ENCODE peak calls at places on chromosomes 16 and 17, in five cellular contexts. One of them, this sample, is unnamed.
A peak's percentile ranks its signal among the peaks of the same experiment; 100 is the strongest.

GRCh38 chr17:58321571-58322525 is 6.7 kb downstream of the TSPOAP1 start:
- DNase-seq in kidney: peak; percentile 56
- DNase-seq in AG04450: no peak
- DNase-seq in AG08395: no peak
- DNase-seq in ACHN: no peak
- DNase-seq in this sample: no peak

GRCh38 chr17:2704031-2704889 is 7.3 kb downstream of the CLUH start:
- DNase-seq in kidney: peak; percentile 74
- DNase-seq in AG04450: no peak
- DNase-seq in AG08395: no peak
- DNase-seq in ACHN: no peak
- DNase-seq in this sample: no peak

GRCh38 chr17:64163468-64163867 is 33.5 kb upstream of the ERN1 start:
- DNase-seq in kidney: no peak
- DNase-seq in AG04450: no peak
- DNase-seq in AG08395: no peak
- DNase-seq in ACHN: no peak
- DNase-seq in this sample: no peak

GRCh38 chr17:70024253-70024652 is 50.8 kb upstream of the KCNJ16 start:
- DNase-seq in kidney: no peak
- DNase-seq in AG04450: no peak
- DNase-seq in AG08395: no peak
- DNase-seq in ACHN: no peak
- DNase-seq in this sample: no peak

GRCh38 chr17:33012522-33013033 is 20.9 kb downstream of the SPACA3 start:
- DNase-seq in kidney: no peak
- DNase-seq in AG04450: peak; percentile 90
- DNase-seq in AG08395: peak; percentile 92
- DNase-seq in ACHN: peak; percentile 44
- DNase-seq in this sample: peak; percentile 7

GRCh38 chr16:68636064-68636551 is 9.0 kb upstream of the CDH3 start:
- DNase-seq in kidney: no peak
- DNase-seq in AG04450: no peak
- DNase-seq in AG08395: no peak
- DNase-seq in ACHN: no peak
- DNase-seq in this sample: no peak

GRCh38 chr17:82876602-82877391 is 37.0 kb upstream of the ZNF750 start:
- DNase-seq in kidney: peak; percentile 86
- DNase-seq in AG04450: peak; percentile 65
- DNase-seq in AG08395: peak; percentile 95
- DNase-seq in ACHN: no peak
- DNase-seq in this sample: peak; percentile 85

GRCh38 chr16:79751785-79752184 is 151.2 kb upstream of the MAF start:
- DNase-seq in kidney: no peak
- DNase-seq in AG04450: no peak
- DNase-seq in AG08395: no peak
- DNase-seq in ACHN: no peak
- DNase-seq in this sample: no peak

GRCh38 chr16:920722-921121 is 50.1 kb downstream of the LMF1 start:
- DNase-seq in kidney: peak; percentile 80
- DNase-seq in AG04450: no peak
- DNase-seq in AG08395: peak; percentile 69
- DNase-seq in ACHN: no peak
- DNase-seq in this sample: no peak

GRCh38 chr17:34619687-34620217 is 40.4 kb downstream of the TMEM132E start:
- DNase-seq in kidney: no peak
- DNase-seq in AG04450: no peak
- DNase-seq in AG08395: no peak
- DNase-seq in ACHN: no peak
- DNase-seq in this sample: no peak

GRCh38 chr16:70267516-70267915 is 15.8 kb upstream of the EXOSC6 start:
- DNase-seq in kidney: no peak
- DNase-seq in AG04450: no peak
- DNase-seq in AG08395: peak; percentile 63
- DNase-seq in ACHN: peak; percentile 66
- DNase-seq in this sample: peak; percentile 87

GRCh38 chr16:88276591-88276990 is 106.2 kb upstream of the ZNF469 start:
- DNase-seq in kidney: no peak
- DNase-seq in AG04450: no peak
- DNase-seq in AG08395: no peak
- DNase-seq in ACHN: no peak
- DNase-seq in this sample: no peak

GRCh38 chr17:59165933-59166342 is 10.4 kb downstream of the PRR11 start:
- DNase-seq in kidney: no peak
- DNase-seq in AG04450: no peak
- DNase-seq in AG08395: peak; percentile 60
- DNase-seq in ACHN: peak; percentile 79
- DNase-seq in this sample: peak; percentile 78

GRCh38 chr17:82088838-82089722 is 9.0 kb downstream of the FASN start:
- DNase-seq in kidney: peak; percentile 68
- DNase-seq in AG04450: no peak
- DNase-seq in AG08395: no peak
- DNase-seq in ACHN: no peak
- DNase-seq in this sample: no peak

GRCh38 chr16:3637371-3637923 is 17.0 kb upstream of the DNASE1 start:
- DNase-seq in kidney: no peak
- DNase-seq in AG04450: no peak
- DNase-seq in AG08395: no peak
- DNase-seq in ACHN: no peak
- DNase-seq in this sample: peak; percentile 25

GRCh38 chr17:12911241-12911640 is 106.6 kb downstream of the ELAC2 start:
- DNase-seq in kidney: no peak
- DNase-seq in AG04450: no peak
- DNase-seq in AG08395: no peak
- DNase-seq in ACHN: no peak
- DNase-seq in this sample: no peak

GRCh38 chr17:81878294-81878693 is 7.2 kb upstream of the ARHGDIA start:
- DNase-seq in kidney: no peak
- DNase-seq in AG04450: no peak
- DNase-seq in AG08395: no peak
- DNase-seq in ACHN: no peak
- DNase-seq in this sample: no peak

GRCh38 chr17:17716837-17717523 is 35.7 kb downstream of the RAI1 start:
- DNase-seq in kidney: no peak
- DNase-seq in AG04450: no peak
- DNase-seq in AG08395: no peak
- DNase-seq in ACHN: no peak
- DNase-seq in this sample: no peak

GRCh38 chr17:42122371-42123303 is at the start of gene HSPB9:
- DNase-seq in kidney: no peak
- DNase-seq in AG04450: no peak
- DNase-seq in AG08395: no peak
- DNase-seq in ACHN: no peak
- DNase-seq in this sample: no peak

GRCh38 chr17:81245024-81245664 is 6.0 kb downstream of the NDUFAF8 start:
- DNase-seq in kidney: peak; percentile 75
- DNase-seq in AG04450: no peak
- DNase-seq in AG08395: no peak
- DNase-seq in ACHN: peak; percentile 65
- DNase-seq in this sample: no peak

GRCh38 chr17:36592316-36592710 is 634 bp downstream of the DHRS11 start:
- DNase-seq in kidney: peak; percentile 83
- DNase-seq in AG04450: no peak
- DNase-seq in AG08395: no peak
- DNase-seq in ACHN: peak; percentile 48
- DNase-seq in this sample: peak; percentile 30

GRCh38 chr16:54286067-54286329 is 589 bp downstream of the IRX3 start:
- DNase-seq in kidney: no peak
- DNase-seq in AG04450: no peak
- DNase-seq in AG08395: peak; percentile 88
- DNase-seq in ACHN: no peak
- DNase-seq in this sample: peak; percentile 20

GRCh38 chr16:65521685-65522338 is 399.9 kb upstream of the CDH11 start:
- DNase-seq in kidney: no peak
- DNase-seq in AG04450: no peak
- DNase-seq in AG08395: no peak
- DNase-seq in ACHN: no peak
- DNase-seq in this sample: no peak

GRCh38 chr16:67163164-67163902 is 1.2 kb upstream of the HSF4 start:
- DNase-seq in kidney: peak; percentile 84
- DNase-seq in AG04450: no peak
- DNase-seq in AG08395: no peak
- DNase-seq in ACHN: peak; percentile 61
- DNase-seq in this sample: peak; percentile 64

GRCh38 chr16:50680907-50681885 is at the start of gene SNX20:
- DNase-seq in kidney: peak; percentile 75
- DNase-seq in AG04450: no peak
- DNase-seq in AG08395: no peak
- DNase-seq in ACHN: no peak
- DNase-seq in this sample: no peak

GRCh38 chr17:67221062-67221998 is 23.7 kb downstream of the HELZ start:
- DNase-seq in kidney: no peak
- DNase-seq in AG04450: no peak
- DNase-seq in AG08395: peak; percentile 54
- DNase-seq in ACHN: peak; percentile 72
- DNase-seq in this sample: peak; percentile 69

GRCh38 chr16:35447010-35447558 is 1987.7 kb downstream of the TP53TG3F start:
- DNase-seq in kidney: no peak
- DNase-seq in AG04450: no peak
- DNase-seq in AG08395: no peak
- DNase-seq in ACHN: no peak
- DNase-seq in this sample: no peak

GRCh38 chr16:11224894-11225676 is 30.9 kb downstream of the SOCS1 start:
- DNase-seq in kidney: peak; percentile 88
- DNase-seq in AG04450: no peak
- DNase-seq in AG08395: peak; percentile 40
- DNase-seq in ACHN: no peak
- DNase-seq in this sample: no peak

GRCh38 chr16:14289692-14290340 is 218.7 kb downstream of the MRTFB start:
- DNase-seq in kidney: no peak
- DNase-seq in AG04450: no peak
- DNase-seq in AG08395: no peak
- DNase-seq in ACHN: peak; percentile 63
- DNase-seq in this sample: peak; percentile 44

GRCh38 chr17:64506201-64506575 is at the start of gene DDX5:
- DNase-seq in kidney: peak; percentile 99
- DNase-seq in AG04450: peak; percentile 92
- DNase-seq in AG08395: peak; percentile 96
- DNase-seq in ACHN: peak; percentile 98
- DNase-seq in this sample: peak; percentile 98

GRCh38 chr17:79811036-79811887 is 14.4 kb upstream of the CBX8 start:
- DNase-seq in kidney: no peak
- DNase-seq in AG04450: no peak
- DNase-seq in AG08395: peak; percentile 38
- DNase-seq in ACHN: peak; percentile 69
- DNase-seq in this sample: peak; percentile 65

GRCh38 chr16:30902070-30902972 is 5.9 kb downstream of the CTF1 start:
- DNase-seq in kidney: peak; percentile 87
- DNase-seq in AG04450: no peak
- DNase-seq in AG08395: peak; percentile 87
- DNase-seq in ACHN: peak; percentile 84
- DNase-seq in this sample: peak; percentile 83

GRCh38 chr17:3557768-3558583 is at the start of gene TRPV3:
- DNase-seq in kidney: peak; percentile 93
- DNase-seq in AG04450: no peak
- DNase-seq in AG08395: no peak
- DNase-seq in ACHN: no peak
- DNase-seq in this sample: peak; percentile 23

GRCh38 chr16:67963325-67964321 is 4.8 kb downstream of the SLC12A4 start:
- DNase-seq in kidney: no peak
- DNase-seq in AG04450: no peak
- DNase-seq in AG08395: no peak
- DNase-seq in ACHN: no peak
- DNase-seq in this sample: peak; percentile 31

GRCh38 chr16:4618645-4619418 is 4.1 kb upstream of the UBALD1 start:
- DNase-seq in kidney: no peak
- DNase-seq in AG04450: no peak
- DNase-seq in AG08395: no peak
- DNase-seq in ACHN: no peak
- DNase-seq in this sample: no peak

GRCh38 chr16:17591655-17592405 is 121.1 kb upstream of the XYLT1 start:
- DNase-seq in kidney: no peak
- DNase-seq in AG04450: no peak
- DNase-seq in AG08395: no peak
- DNase-seq in ACHN: no peak
- DNase-seq in this sample: no peak

GRCh38 chr16:19386555-19386954 is 31.1 kb upstream of the TMC5 start:
- DNase-seq in kidney: no peak
- DNase-seq in AG04450: no peak
- DNase-seq in AG08395: no peak
- DNase-seq in ACHN: no peak
- DNase-seq in this sample: no peak

GRCh38 chr16:20866161-20866772 is 33.9 kb downstream of the DCUN1D3 start:
- DNase-seq in kidney: peak; percentile 74
- DNase-seq in AG04450: no peak
- DNase-seq in AG08395: peak; percentile 84
- DNase-seq in ACHN: peak; percentile 87
- DNase-seq in this sample: peak; percentile 88

GRCh38 chr17:44766409-44767038 is 7.7 kb downstream of the ADAM11 start:
- DNase-seq in kidney: no peak
- DNase-seq in AG04450: no peak
- DNase-seq in AG08395: no peak
- DNase-seq in ACHN: no peak
- DNase-seq in this sample: no peak

GRCh38 chr17:37206299-37206698 is 169.5 kb upstream of the C17orf78 start:
- DNase-seq in kidney: no peak
- DNase-seq in AG04450: no peak
- DNase-seq in AG08395: no peak
- DNase-seq in ACHN: no peak
- DNase-seq in this sample: no peak

This sample was measured in dermis blood vessel endothelial cell.